ENCODE peak calls at places on chromosomes 12 and 14, in seven cellular contexts. One of them, this sample, is unnamed.

GRCh38 chr12:59453461-59453860 is 142.4 kb upstream of the SLC16A7 start:
- DNase-seq in fibroblast of lung: no peak
- DNase-seq in ureter: no peak
- DNase-seq in activated naive CD8-positive, alpha-beta T cell treated with anti-CD3 and anti-CD28 coated beads for 36 hours: no peak
- DNase-seq in left colon: no peak
- DNase-seq in AG10803: peak
- DNase-seq in mucosa of gallbladder: no peak
- DNase-seq in this sample: no peak

GRCh38 chr12:88737838-88738472 is 157.7 kb upstream of the KITLG start:
- DNase-seq in fibroblast of lung: no peak
- DNase-seq in ureter: no peak
- DNase-seq in activated naive CD8-positive, alpha-beta T cell treated with anti-CD3 and anti-CD28 coated beads for 36 hours: no peak
- DNase-seq in left colon: no peak
- DNase-seq in AG10803: no peak
- DNase-seq in mucosa of gallbladder: no peak
- DNase-seq in this sample: no peak

GRCh38 chr12:2363836-2364565 is 311.2 kb downstream of the CACNA1C start:
- DNase-seq in fibroblast of lung: no peak
- DNase-seq in ureter: no peak
- DNase-seq in activated naive CD8-positive, alpha-beta T cell treated with anti-CD3 and anti-CD28 coated beads for 36 hours: no peak
- DNase-seq in left colon: no peak
- DNase-seq in AG10803: no peak
- DNase-seq in mucosa of gallbladder: no peak
- DNase-seq in this sample: no peak

GRCh38 chr12:126747530-126748149 is 1519.3 kb upstream of the TMEM132C start:
- DNase-seq in fibroblast of lung: peak
- DNase-seq in ureter: no peak
- DNase-seq in activated naive CD8-positive, alpha-beta T cell treated with anti-CD3 and anti-CD28 coated beads for 36 hours: peak
- DNase-seq in left colon: no peak
- DNase-seq in AG10803: peak
- DNase-seq in mucosa of gallbladder: peak
- DNase-seq in this sample: peak

GRCh38 chr14:75981426-75981825 is 369 bp downstream of the TGFB3 start:
- DNase-seq in fibroblast of lung: peak
- DNase-seq in ureter: no peak
- DNase-seq in activated naive CD8-positive, alpha-beta T cell treated with anti-CD3 and anti-CD28 coated beads for 36 hours: peak
- DNase-seq in left colon: no peak
- DNase-seq in AG10803: no peak
- DNase-seq in mucosa of gallbladder: no peak
- DNase-seq in this sample: no peak

GRCh38 chr12:102475355-102475754 is 5.0 kb downstream of the IGF1 start:
- DNase-seq in fibroblast of lung: peak
- DNase-seq in ureter: no peak
- DNase-seq in activated naive CD8-positive, alpha-beta T cell treated with anti-CD3 and anti-CD28 coated beads for 36 hours: no peak
- DNase-seq in left colon: no peak
- DNase-seq in AG10803: no peak
- DNase-seq in mucosa of gallbladder: no peak
- DNase-seq in this sample: no peak

GRCh38 chr12:116717466-116718457 is 20.1 kb downstream of the SPRING1 start:
- DNase-seq in fibroblast of lung: peak
- DNase-seq in ureter: peak
- DNase-seq in activated naive CD8-positive, alpha-beta T cell treated with anti-CD3 and anti-CD28 coated beads for 36 hours: no peak
- DNase-seq in left colon: peak
- DNase-seq in AG10803: peak
- DNase-seq in mucosa of gallbladder: peak
- DNase-seq in this sample: peak

GRCh38 chr12:62738105-62738504 is 196.8 kb downstream of the PPM1H start:
- DNase-seq in fibroblast of lung: peak
- DNase-seq in ureter: no peak
- DNase-seq in activated naive CD8-positive, alpha-beta T cell treated with anti-CD3 and anti-CD28 coated beads for 36 hours: no peak
- DNase-seq in left colon: no peak
- DNase-seq in AG10803: no peak
- DNase-seq in mucosa of gallbladder: no peak
- DNase-seq in this sample: no peak

GRCh38 chr14:50666772-50667490 is 1.2 kb downstream of the SAV1 start:
- DNase-seq in fibroblast of lung: peak
- DNase-seq in ureter: peak
- DNase-seq in activated naive CD8-positive, alpha-beta T cell treated with anti-CD3 and anti-CD28 coated beads for 36 hours: peak
- DNase-seq in left colon: no peak
- DNase-seq in AG10803: peak
- DNase-seq in mucosa of gallbladder: peak
- DNase-seq in this sample: peak

GRCh38 chr12:79016181-79016580 is 151.6 kb downstream of the SYT1 start:
- DNase-seq in fibroblast of lung: no peak
- DNase-seq in ureter: no peak
- DNase-seq in activated naive CD8-positive, alpha-beta T cell treated with anti-CD3 and anti-CD28 coated beads for 36 hours: no peak
- DNase-seq in left colon: no peak
- DNase-seq in AG10803: no peak
- DNase-seq in mucosa of gallbladder: no peak
- DNase-seq in this sample: no peak

GRCh38 chr12:19369691-19370148 is 69.6 kb upstream of the AEBP2 start:
- DNase-seq in fibroblast of lung: no peak
- DNase-seq in ureter: no peak
- DNase-seq in activated naive CD8-positive, alpha-beta T cell treated with anti-CD3 and anti-CD28 coated beads for 36 hours: no peak
- DNase-seq in left colon: no peak
- DNase-seq in AG10803: peak
- DNase-seq in mucosa of gallbladder: no peak
- DNase-seq in this sample: peak

GRCh38 chr12:41479431-41479830 is 291.3 kb downstream of the PDZRN4 start:
- DNase-seq in fibroblast of lung: no peak
- DNase-seq in ureter: no peak
- DNase-seq in activated naive CD8-positive, alpha-beta T cell treated with anti-CD3 and anti-CD28 coated beads for 36 hours: no peak
- DNase-seq in left colon: no peak
- DNase-seq in AG10803: no peak
- DNase-seq in mucosa of gallbladder: no peak
- DNase-seq in this sample: no peak

GRCh38 chr12:123115409-123116111 is 35.3 kb downstream of the PITPNM2 start:
- DNase-seq in fibroblast of lung: peak
- DNase-seq in ureter: peak
- DNase-seq in activated naive CD8-positive, alpha-beta T cell treated with anti-CD3 and anti-CD28 coated beads for 36 hours: no peak
- DNase-seq in left colon: peak
- DNase-seq in AG10803: peak
- DNase-seq in mucosa of gallbladder: peak
- DNase-seq in this sample: peak

GRCh38 chr14:93648440-93649168 is 139.7 kb downstream of the PRIMA1 start:
- DNase-seq in fibroblast of lung: no peak
- DNase-seq in ureter: no peak
- DNase-seq in activated naive CD8-positive, alpha-beta T cell treated with anti-CD3 and anti-CD28 coated beads for 36 hours: peak
- DNase-seq in left colon: no peak
- DNase-seq in AG10803: no peak
- DNase-seq in mucosa of gallbladder: no peak
- DNase-seq in this sample: no peak

GRCh38 chr14:71050227-71050823 is 143.1 kb downstream of the PCNX1 start:
- DNase-seq in fibroblast of lung: peak
- DNase-seq in ureter: no peak
- DNase-seq in activated naive CD8-positive, alpha-beta T cell treated with anti-CD3 and anti-CD28 coated beads for 36 hours: no peak
- DNase-seq in left colon: no peak
- DNase-seq in AG10803: peak
- DNase-seq in mucosa of gallbladder: no peak
- DNase-seq in this sample: no peak

GRCh38 chr14:20855652-20856291 is 35.4 kb upstream of the RNASE3 start:
- DNase-seq in fibroblast of lung: peak
- DNase-seq in ureter: peak
- DNase-seq in activated naive CD8-positive, alpha-beta T cell treated with anti-CD3 and anti-CD28 coated beads for 36 hours: peak
- DNase-seq in left colon: peak
- DNase-seq in AG10803: peak
- DNase-seq in mucosa of gallbladder: peak
- DNase-seq in this sample: peak

GRCh38 chr14:104817930-104818713 is 17.2 kb downstream of the ZBTB42 start:
- DNase-seq in fibroblast of lung: no peak
- DNase-seq in ureter: no peak
- DNase-seq in activated naive CD8-positive, alpha-beta T cell treated with anti-CD3 and anti-CD28 coated beads for 36 hours: no peak
- DNase-seq in left colon: peak
- DNase-seq in AG10803: no peak
- DNase-seq in mucosa of gallbladder: no peak
- DNase-seq in this sample: no peak

GRCh38 chr14:52061380-52061779 is 7.5 kb downstream of the NID2 start:
- DNase-seq in fibroblast of lung: no peak
- DNase-seq in ureter: no peak
- DNase-seq in activated naive CD8-positive, alpha-beta T cell treated with anti-CD3 and anti-CD28 coated beads for 36 hours: no peak
- DNase-seq in left colon: no peak
- DNase-seq in AG10803: no peak
- DNase-seq in mucosa of gallbladder: no peak
- DNase-seq in this sample: no peak

GRCh38 chr14:32329146-32329545 is at the start of gene AKAP6:
- DNase-seq in fibroblast of lung: no peak
- DNase-seq in ureter: no peak
- DNase-seq in activated naive CD8-positive, alpha-beta T cell treated with anti-CD3 and anti-CD28 coated beads for 36 hours: no peak
- DNase-seq in left colon: no peak
- DNase-seq in AG10803: peak
- DNase-seq in mucosa of gallbladder: no peak
- DNase-seq in this sample: no peak

GRCh38 chr14:50835280-50835679 is 4.3 kb upstream of the NIN start:
- DNase-seq in fibroblast of lung: peak
- DNase-seq in ureter: no peak
- DNase-seq in activated naive CD8-positive, alpha-beta T cell treated with anti-CD3 and anti-CD28 coated beads for 36 hours: no peak
- DNase-seq in left colon: no peak
- DNase-seq in AG10803: peak
- DNase-seq in mucosa of gallbladder: no peak
- DNase-seq in this sample: no peak

GRCh38 chr12:41552507-41553047 is 364.5 kb downstream of the PDZRN4 start:
- DNase-seq in fibroblast of lung: peak
- DNase-seq in ureter: no peak
- DNase-seq in activated naive CD8-positive, alpha-beta T cell treated with anti-CD3 and anti-CD28 coated beads for 36 hours: no peak
- DNase-seq in left colon: no peak
- DNase-seq in AG10803: no peak
- DNase-seq in mucosa of gallbladder: no peak
- DNase-seq in this sample: no peak

GRCh38 chr12:115694564-115694963 is 582.9 kb downstream of the MED13L start:
- DNase-seq in fibroblast of lung: no peak
- DNase-seq in ureter: no peak
- DNase-seq in activated naive CD8-positive, alpha-beta T cell treated with anti-CD3 and anti-CD28 coated beads for 36 hours: no peak
- DNase-seq in left colon: no peak
- DNase-seq in AG10803: no peak
- DNase-seq in mucosa of gallbladder: no peak
- DNase-seq in this sample: no peak

GRCh38 chr12:78977463-78977862 is 112.9 kb downstream of the SYT1 start:
- DNase-seq in fibroblast of lung: peak
- DNase-seq in ureter: no peak
- DNase-seq in activated naive CD8-positive, alpha-beta T cell treated with anti-CD3 and anti-CD28 coated beads for 36 hours: no peak
- DNase-seq in left colon: no peak
- DNase-seq in AG10803: no peak
- DNase-seq in mucosa of gallbladder: no peak
- DNase-seq in this sample: no peak

GRCh38 chr14:64444984-64445845 is 20.1 kb upstream of the AKAP5 start:
- DNase-seq in fibroblast of lung: peak
- DNase-seq in ureter: no peak
- DNase-seq in activated naive CD8-positive, alpha-beta T cell treated with anti-CD3 and anti-CD28 coated beads for 36 hours: peak
- DNase-seq in left colon: no peak
- DNase-seq in AG10803: peak
- DNase-seq in mucosa of gallbladder: no peak
- DNase-seq in this sample: no peak

GRCh38 chr12:70365648-70366518 is at the start of gene KCNMB4:
- DNase-seq in fibroblast of lung: peak
- DNase-seq in ureter: no peak
- DNase-seq in activated naive CD8-positive, alpha-beta T cell treated with anti-CD3 and anti-CD28 coated beads for 36 hours: peak
- DNase-seq in left colon: peak
- DNase-seq in AG10803: peak
- DNase-seq in mucosa of gallbladder: peak
- DNase-seq in this sample: no peak

GRCh38 chr12:17358850-17359249 is 731.1 kb downstream of the RERGL start:
- DNase-seq in fibroblast of lung: no peak
- DNase-seq in ureter: no peak
- DNase-seq in activated naive CD8-positive, alpha-beta T cell treated with anti-CD3 and anti-CD28 coated beads for 36 hours: no peak
- DNase-seq in left colon: no peak
- DNase-seq in AG10803: no peak
- DNase-seq in mucosa of gallbladder: no peak
- DNase-seq in this sample: no peak

This sample was measured in stromal cell of bone marrow.